ENCODE peak calls at places on chromosomes 5 and 9, in four cellular contexts. O is aorta, E is mammary epithelial cell, I is uterus. X is an unnamed sample. For H3K4me1 and H3K9me3, the result is how much of the 10 kb centered on the place peaks cover.

GRCh38 chr5:81638471-81638870 is 112.4 kb downstream of the SSBP2 start:
- DNase-seq in O (no peak), E (no peak), I (no peak), X (peak)

GRCh38 chr5:30539004-30539634 is 654.4 kb upstream of the CDH6 start:
- DNase-seq in O (peak), E (peak), I (no peak), X (no peak)

GRCh38 chr5:154501566-154501965 is 23.5 kb upstream of the HAND1 start:
- DNase-seq in E (no peak), O (no peak), I (no peak), X (no peak)

GRCh38 chr9:97578846-97579245 is 54.3 kb downstream of the TSTD2 start:
- DNase-seq in O (no peak), E (no peak), I (peak), X (no peak)

GRCh38 chr5:171748720-171749119 is 36.9 kb upstream of the SMIM23 start:
- DNase-seq in I (no peak), O (no peak), E (no peak), X (no peak)

GRCh38 chr9:129040113-129040643 is 3.8 kb downstream of the MIGA2 start:
- DNase-seq in O (no peak), E (no peak), I (no peak), X (no peak)

GRCh38 chr5:8756498-8757084 is 789.3 kb downstream of the SEMA5A start:
- DNase-seq in E (peak), O (no peak), I (no peak), X (peak)

GRCh38 chr9:113695901-113696300 is 180.2 kb upstream of the ZNF618 start:
- DNase-seq in E (peak), I (no peak), O (no peak), X (no peak)

GRCh38 chr5:388266-389196 is 54.4 kb upstream of the EXOC3 start:
- DNase-seq in O (peak), E (no peak), I (no peak), X (no peak)

GRCh38 chr9:96429710-96430109 is 11.5 kb upstream of the ZNF367 start:
- DNase-seq in E (no peak), I (no peak), O (no peak), X (no peak)

GRCh38 chr9:20320921-20321320 is 301.4 kb downstream of the MLLT3 start:
- DNase-seq in O (no peak), E (peak), I (no peak), X (no peak)

GRCh38 chr5:10596310-10596703 is 32.4 kb downstream of the ANKRD33B start:
- DNase-seq in E (no peak), O (no peak), I (no peak), X (no peak)
- H3K4me1 ChIP-seq in E (under half), O (under half), I (under half), X (under half)

DNA sequence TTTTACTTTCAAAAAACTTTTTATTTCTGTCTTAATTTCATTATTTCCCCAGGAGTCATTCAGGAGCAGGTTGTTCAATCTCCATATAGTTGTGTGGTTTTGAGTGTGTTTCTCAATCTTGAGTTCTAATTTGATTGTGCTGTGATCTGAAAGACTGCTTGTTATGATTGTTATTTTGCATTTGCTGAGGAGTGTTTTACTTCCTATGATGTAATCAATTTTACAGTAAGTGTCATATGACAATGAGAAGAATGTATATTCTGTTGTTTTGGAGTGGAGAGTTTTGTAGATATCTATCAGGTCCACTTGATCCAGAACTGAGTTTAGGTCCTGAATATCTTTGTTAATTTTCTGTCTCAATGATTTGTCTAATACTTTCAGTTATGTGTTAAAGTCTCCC is 706.9 kb upstream of the CTNND2 start:
- DNase-seq in I (no peak), O (no peak), E (no peak), X (no peak)
- H3K9me3 ChIP-seq in I (under half), O (under half), E (under half), X (under half)

DNA sequence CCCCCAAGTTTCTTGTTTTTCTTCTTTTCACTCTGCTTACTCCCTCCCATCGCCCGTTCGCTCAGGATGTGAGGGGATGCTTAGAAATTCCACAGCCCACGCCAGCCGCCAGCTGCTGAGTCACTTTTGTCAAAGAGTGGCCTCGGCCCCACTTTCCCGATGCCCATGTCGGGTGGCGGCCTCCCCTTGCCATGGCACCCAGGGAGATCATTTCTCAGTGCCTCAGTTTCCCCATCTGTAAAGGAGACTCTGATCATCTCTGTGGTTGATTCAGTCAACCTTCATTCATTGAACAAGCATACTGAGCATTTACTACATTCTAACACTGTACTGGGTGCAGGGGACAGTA is 362 bp upstream of the PDGFRB start:
- DNase-seq in E (no peak), O (no peak), I (no peak), X (no peak)
- H3K4me3 ChIP-seq in E (peak), O (no peak), I (peak), X (peak)

GRCh38 chr5:65774346-65774745 is 52.3 kb downstream of the NLN start:
- DNase-seq in I (no peak), E (peak), O (no peak), X (peak)
- H3K4me1 ChIP-seq in I (under half), E (under half), O (under half), X (under half)

DNA sequence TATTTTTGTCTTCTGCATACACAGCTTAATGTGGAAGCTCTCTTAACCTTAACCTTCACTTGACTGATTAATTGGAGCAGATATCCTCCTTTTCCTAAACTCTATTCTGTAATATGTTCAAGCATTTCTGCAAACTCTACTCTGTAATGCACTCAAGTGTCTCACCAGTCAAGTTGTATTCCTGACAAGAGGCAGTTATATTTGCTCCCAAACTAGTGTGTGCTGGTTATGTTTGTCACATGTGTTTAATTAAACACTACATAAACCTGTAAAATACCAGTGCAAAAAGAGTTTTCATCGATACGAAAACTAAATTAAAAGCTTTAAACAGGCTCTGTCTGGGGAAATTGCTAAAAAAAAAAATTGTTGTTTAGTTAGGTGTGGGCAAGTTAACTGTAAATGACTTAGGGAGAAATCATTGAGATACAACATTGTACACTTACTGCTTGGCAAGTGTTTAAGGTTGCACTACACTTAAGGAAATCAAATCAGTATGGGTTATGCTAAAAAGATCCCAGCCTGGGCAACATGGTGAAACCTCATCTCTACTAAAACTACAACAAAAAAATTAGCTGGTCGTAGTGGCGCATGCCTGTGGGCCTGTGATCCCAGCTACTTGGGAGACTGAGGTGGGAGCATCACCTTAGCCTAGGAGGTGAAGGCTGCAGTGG is 6.7 kb downstream of the FAF2 start:
- DNase-seq in I (no peak), E (no peak), O (no peak), X (no peak)
- H3K9me3 ChIP-seq in I (under half), E (under half), O (under half), X (under half)

DNA sequence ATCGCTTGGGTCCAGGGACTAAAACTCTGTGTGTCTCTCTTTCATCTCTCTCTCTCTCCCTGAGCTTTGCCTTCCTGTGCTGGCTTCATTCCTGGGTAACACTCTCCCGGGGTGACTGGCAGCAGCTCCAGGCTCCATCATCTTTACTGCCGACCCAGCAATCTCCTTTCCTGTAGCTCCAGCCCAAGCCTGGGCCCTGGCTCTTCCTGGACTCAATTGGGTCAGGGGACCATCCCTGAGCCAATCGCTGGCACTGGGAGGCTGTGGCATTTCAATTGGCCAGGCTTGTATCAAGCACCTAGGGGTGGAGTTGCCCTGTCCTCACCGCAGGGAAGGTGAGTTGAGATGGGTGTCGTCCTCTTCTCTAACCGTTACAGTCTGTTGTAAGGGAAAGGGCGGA is 31.9 kb downstream of the FAM240B start:
- DNase-seq in O (no peak), E (no peak), I (no peak), X (no peak)
- H3K4me3 ChIP-seq in O (no peak), E (no peak), I (no peak), X (no peak)

GRCh38 chr5:124648902-124649467 is 97.5 kb downstream of the ZNF608 start:
- DNase-seq in O (no peak), I (no peak), E (no peak), X (no peak)
- H3K4me1 ChIP-seq in O (under half), I (under half), E (half or more), X (under half)

GRCh38 chr5:178965465-178966055 is 24.6 kb downstream of the ZNF454 start:
- DNase-seq in E (no peak), O (no peak), I (no peak), X (no peak)
- H3K9me3 ChIP-seq in E (half or more), O (under half), I (half or more), X (half or more)

DNA sequence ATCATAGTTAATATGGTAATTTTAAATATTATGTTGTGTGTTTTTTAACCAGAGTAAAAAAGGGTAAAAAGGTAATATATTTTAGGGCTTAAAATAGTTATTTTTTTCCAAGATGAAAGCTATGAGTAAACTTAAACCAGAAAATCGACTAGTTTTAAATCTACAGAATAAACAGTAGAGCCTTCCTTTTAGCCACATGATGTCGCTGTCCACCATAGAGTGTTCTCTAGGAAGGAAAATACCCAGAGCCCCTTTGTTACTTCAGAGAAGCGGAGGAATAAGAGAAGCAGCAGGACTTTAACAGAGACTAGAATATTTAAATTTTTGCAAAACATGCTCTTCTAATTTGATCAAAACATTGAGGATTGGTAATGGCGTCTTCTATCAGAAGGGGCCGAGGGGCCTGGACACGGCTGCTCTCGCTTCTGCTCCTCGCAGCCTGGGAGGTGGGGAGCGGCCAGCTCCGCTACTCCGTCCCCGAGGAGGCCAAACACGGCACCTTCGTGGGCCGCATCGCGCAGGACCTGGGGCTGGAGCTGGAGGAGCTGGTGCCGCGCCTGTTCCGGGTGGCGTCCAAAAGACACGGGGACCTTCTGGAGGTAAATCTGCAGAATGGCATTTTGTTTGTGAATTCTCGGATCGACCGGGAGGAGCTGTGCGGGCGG is at the start of gene PCDHA2:
- DNase-seq in O (no peak), I (no peak), E (no peak), X (peak)
- H3K4me3 ChIP-seq in O (no peak), I (peak), E (no peak), X (no peak)

X was measured in adipocyte.